ENCODE peak calls at places on chromosomes 6 and 20, in seven cellular contexts. One of them, this sample, is unnamed.

GRCh38 chr6:74735304-74735703 is 470.5 kb downstream of the COL12A1 start:
- DNase-seq in trophoblast cell: peak; percentile 26
- DNase-seq in IMR-90: peak; percentile 93
- DNase-seq in mesendoderm: no peak
- DNase-seq in H1: no peak
- DNase-seq in H9: no peak
- DNase-seq in mesenchymal stem cell: peak; percentile 89
- DNase-seq in this sample: no peak

GRCh38 chr20:59831024-59831900 is 102.2 kb downstream of the SYCP2 start:
- DNase-seq in mesenchymal stem cell: no peak
- DNase-seq in IMR-90: no peak
- DNase-seq in trophoblast cell: no peak
- DNase-seq in H1: peak; percentile 40
- DNase-seq in H9: peak; percentile 33
- DNase-seq in mesendoderm: peak; percentile 8
- DNase-seq in this sample: no peak

GRCh38 chr6:128600397-128600951 is 80.1 kb upstream of the PTPRK start:
- DNase-seq in mesenchymal stem cell: peak; percentile 96
- DNase-seq in trophoblast cell: no peak
- DNase-seq in IMR-90: peak; percentile 95
- DNase-seq in H9: no peak
- DNase-seq in H1: no peak
- DNase-seq in mesendoderm: peak; percentile 76
- DNase-seq in this sample: peak; percentile 6

GRCh38 chr6:97473979-97474378 is 191.0 kb upstream of the MMS22L start:
- DNase-seq in H1: no peak
- DNase-seq in mesendoderm: peak; percentile 35
- DNase-seq in trophoblast cell: no peak
- DNase-seq in mesenchymal stem cell: no peak
- DNase-seq in H9: no peak
- DNase-seq in IMR-90: no peak
- DNase-seq in this sample: no peak

GRCh38 chr6:35016417-35017221 is 124.5 kb downstream of the TCP11 start:
- DNase-seq in trophoblast cell: no peak
- DNase-seq in mesendoderm: no peak
- DNase-seq in H1: no peak
- DNase-seq in IMR-90: peak; percentile 88
- DNase-seq in mesenchymal stem cell: peak; percentile 75
- DNase-seq in H9: no peak
- DNase-seq in this sample: no peak

GRCh38 chr6:46175976-46176375 is 5.2 kb upstream of the ENPP5 start:
- DNase-seq in trophoblast cell: no peak
- DNase-seq in mesendoderm: no peak
- DNase-seq in IMR-90: no peak
- DNase-seq in mesenchymal stem cell: no peak
- DNase-seq in H9: no peak
- DNase-seq in H1: no peak
- DNase-seq in this sample: no peak

GRCh38 chr20:58706150-58706892 is 13.7 kb downstream of the NPEPL1 start:
- DNase-seq in H1: peak; percentile 37
- DNase-seq in IMR-90: no peak
- DNase-seq in mesenchymal stem cell: no peak
- DNase-seq in mesendoderm: no peak
- DNase-seq in H9: no peak
- DNase-seq in trophoblast cell: no peak
- DNase-seq in this sample: no peak

GRCh38 chr20:63217706-63218105 is 1.8 kb upstream of the YTHDF1 start:
- DNase-seq in H1: no peak
- DNase-seq in trophoblast cell: no peak
- DNase-seq in H9: no peak
- DNase-seq in mesendoderm: no peak
- DNase-seq in mesenchymal stem cell: no peak
- DNase-seq in IMR-90: no peak
- DNase-seq in this sample: no peak

GRCh38 chr6:4459032-4459431 is 317.2 kb upstream of the CDYL start:
- DNase-seq in H1: no peak
- DNase-seq in trophoblast cell: peak; percentile 94
- DNase-seq in mesendoderm: peak; percentile 9
- DNase-seq in H9: no peak
- DNase-seq in mesenchymal stem cell: peak; percentile 64
- DNase-seq in IMR-90: peak; percentile 94
- DNase-seq in this sample: no peak

GRCh38 chr6:149766156-149766768 is 16.7 kb downstream of the PCMT1 start:
- DNase-seq in mesendoderm: no peak
- DNase-seq in IMR-90: peak; percentile 61
- DNase-seq in H9: no peak
- DNase-seq in trophoblast cell: no peak
- DNase-seq in H1: no peak
- DNase-seq in mesenchymal stem cell: no peak
- DNase-seq in this sample: no peak

GRCh38 chr6:37077459-37078296 is 72.2 kb downstream of the FGD2 start:
- DNase-seq in mesenchymal stem cell: peak; percentile 84
- DNase-seq in H9: peak; percentile 80
- DNase-seq in IMR-90: peak; percentile 95
- DNase-seq in mesendoderm: peak; percentile 58
- DNase-seq in H1: peak; percentile 72
- DNase-seq in trophoblast cell: peak; percentile 53
- DNase-seq in this sample: no peak

GRCh38 chr6:41723178-41723935 is 12.1 kb downstream of the TFEB start:
- DNase-seq in IMR-90: peak; percentile 91
- DNase-seq in trophoblast cell: peak; percentile 74
- DNase-seq in H1: no peak
- DNase-seq in H9: peak; percentile 53
- DNase-seq in mesendoderm: peak; percentile 65
- DNase-seq in mesenchymal stem cell: peak; percentile 94
- DNase-seq in this sample: no peak

GRCh38 chr6:44674226-44675155 is 287.0 kb downstream of the CDC5L start:
- DNase-seq in H1: no peak
- DNase-seq in mesendoderm: no peak
- DNase-seq in IMR-90: no peak
- DNase-seq in H9: peak; percentile 19
- DNase-seq in mesenchymal stem cell: no peak
- DNase-seq in trophoblast cell: peak; percentile 74
- DNase-seq in this sample: no peak

DNA sequence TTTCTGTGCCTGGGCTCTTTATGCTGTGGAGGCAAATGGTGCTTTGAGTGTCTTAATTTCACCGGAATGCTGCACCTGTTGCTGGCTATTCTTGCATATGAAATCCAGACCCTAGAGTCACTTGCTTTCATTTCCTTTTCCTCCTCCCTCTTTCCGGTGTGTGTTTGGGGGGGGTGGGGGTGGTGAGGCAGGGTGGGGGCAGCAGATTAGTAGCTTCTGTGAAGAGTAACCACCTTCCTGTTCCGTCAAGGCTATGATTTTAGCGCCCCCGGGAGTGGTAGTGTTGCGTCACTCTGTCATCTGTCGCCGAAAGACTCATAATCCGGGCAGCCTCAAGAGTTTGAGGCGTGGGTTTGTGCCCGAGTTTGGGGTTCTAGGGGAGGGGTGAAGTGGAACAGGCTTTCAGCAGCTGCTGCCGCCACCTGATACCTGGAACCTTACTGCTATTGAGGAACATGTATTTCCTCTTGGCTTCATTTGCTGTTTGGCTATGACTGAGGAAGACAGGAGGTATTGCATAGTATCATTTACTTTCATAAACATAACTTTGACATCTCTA is 49.1 kb downstream of the UTRN start:
- DNase-seq in mesendoderm: no peak
- DNase-seq in H9: no peak
- DNase-seq in mesenchymal stem cell: no peak
- DNase-seq in trophoblast cell: no peak
- DNase-seq in IMR-90: no peak
- DNase-seq in H1: peak; percentile 44
- DNase-seq in this sample: no peak
- H2AK5ac ChIP-seq in mesendoderm: no peak overlapping the region
- H2AK5ac ChIP-seq in H9: no peak overlapping the region
- H2AK5ac ChIP-seq in mesenchymal stem cell: no peak overlapping the region
- H2AK5ac ChIP-seq in trophoblast cell: no peak overlapping the region
- H2AK5ac ChIP-seq in IMR-90: no peak overlapping the region
- H2AK5ac ChIP-seq in H1: no peak overlapping the region
- H2AK5ac ChIP-seq in this sample: no peak overlapping the region

GRCh38 chr20:35731862-35732643 is 10.0 kb downstream of the RBM39 start:
- DNase-seq in H1: no peak
- DNase-seq in mesendoderm: no peak
- DNase-seq in mesenchymal stem cell: no peak
- DNase-seq in IMR-90: no peak
- DNase-seq in H9: no peak
- DNase-seq in trophoblast cell: no peak
- DNase-seq in this sample: no peak
- H2AK5ac ChIP-seq in H1: no peak overlapping the region
- H2AK5ac ChIP-seq in mesendoderm: no peak overlapping the region
- H2AK5ac ChIP-seq in mesenchymal stem cell: no peak overlapping the region
- H2AK5ac ChIP-seq in IMR-90: no peak overlapping the region
- H2AK5ac ChIP-seq in H9: no peak overlapping the region
- H2AK5ac ChIP-seq in trophoblast cell: no peak overlapping the region
- H2AK5ac ChIP-seq in this sample: no peak overlapping the region

GRCh38 chr20:54114109-54114508 is 43.7 kb upstream of the BCAS1 start:
- DNase-seq in trophoblast cell: no peak
- DNase-seq in H1: no peak
- DNase-seq in mesenchymal stem cell: no peak
- DNase-seq in mesendoderm: no peak
- DNase-seq in H9: no peak
- DNase-seq in IMR-90: no peak
- DNase-seq in this sample: no peak

GRCh38 chr20:54115172-54115854 is 44.9 kb upstream of the BCAS1 start:
- DNase-seq in H9: no peak
- DNase-seq in mesenchymal stem cell: no peak
- DNase-seq in H1: no peak
- DNase-seq in mesendoderm: no peak
- DNase-seq in trophoblast cell: no peak
- DNase-seq in IMR-90: peak; percentile 28
- DNase-seq in this sample: no peak

GRCh38 chr20:54119744-54120143 is 49.4 kb upstream of the BCAS1 start:
- DNase-seq in H1: no peak
- DNase-seq in mesendoderm: no peak
- DNase-seq in H9: no peak
- DNase-seq in IMR-90: no peak
- DNase-seq in trophoblast cell: no peak
- DNase-seq in mesenchymal stem cell: no peak
- DNase-seq in this sample: no peak

GRCh38 chr20:54118220-54119001 is 48.0 kb upstream of the BCAS1 start:
- DNase-seq in mesenchymal stem cell: no peak
- DNase-seq in trophoblast cell: peak; percentile 87
- DNase-seq in H9: no peak
- DNase-seq in H1: no peak
- DNase-seq in IMR-90: no peak
- DNase-seq in mesendoderm: no peak
- DNase-seq in this sample: no peak

DNA sequence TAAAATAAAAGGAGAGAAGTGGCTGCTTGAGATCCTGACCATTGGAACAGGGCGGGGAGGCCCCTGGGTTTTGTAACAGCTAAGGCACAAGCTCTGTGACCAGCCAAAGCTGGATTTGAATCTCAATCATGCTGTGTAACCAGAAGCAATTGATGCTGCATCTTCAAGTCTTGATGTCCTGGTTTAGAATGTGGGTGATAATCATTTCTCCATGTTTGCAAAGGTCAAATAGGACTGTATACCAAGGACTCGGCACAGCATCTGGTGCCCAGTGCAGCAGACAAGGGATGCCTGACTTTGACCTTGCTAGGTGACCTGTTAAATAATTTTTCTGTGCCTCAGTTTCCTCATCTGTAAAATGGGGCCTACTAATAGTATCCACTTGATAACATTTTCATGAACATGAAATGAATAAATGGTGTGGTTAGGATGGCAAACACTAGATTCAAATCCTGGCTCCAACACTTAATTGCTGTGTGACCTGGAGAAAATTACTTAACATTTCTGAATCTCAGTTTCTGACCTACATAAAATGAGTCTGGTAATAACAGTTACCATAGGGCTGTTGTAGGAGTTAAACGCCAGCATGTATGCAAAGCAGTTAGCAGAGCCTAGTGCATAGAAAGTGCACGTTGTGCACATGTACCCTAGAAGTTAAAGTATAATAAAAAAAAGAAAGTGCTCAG is 46.3 kb upstream of the BCAS1 start:
- DNase-seq in H9: no peak
- DNase-seq in IMR-90: no peak
- DNase-seq in mesenchymal stem cell: no peak
- DNase-seq in mesendoderm: no peak
- DNase-seq in trophoblast cell: no peak
- DNase-seq in H1: no peak
- DNase-seq in this sample: no peak
- H2AK5ac ChIP-seq in H9: no peak overlapping the region
- H2AK5ac ChIP-seq in IMR-90: no peak overlapping the region
- H2AK5ac ChIP-seq in mesenchymal stem cell: no peak overlapping the region
- H2AK5ac ChIP-seq in mesendoderm: no peak overlapping the region
- H2AK5ac ChIP-seq in trophoblast cell: no peak overlapping the region
- H2AK5ac ChIP-seq in H1: no peak overlapping the region
- H2AK5ac ChIP-seq in this sample: no peak overlapping the region

GRCh38 chr20:25459916-25460590 is 52.6 kb downstream of the GINS1 start:
- DNase-seq in mesendoderm: no peak
- DNase-seq in mesenchymal stem cell: no peak
- DNase-seq in H9: no peak
- DNase-seq in IMR-90: no peak
- DNase-seq in trophoblast cell: no peak
- DNase-seq in H1: no peak
- DNase-seq in this sample: no peak
- H2AK5ac ChIP-seq in mesendoderm: no peak overlapping the region
- H2AK5ac ChIP-seq in mesenchymal stem cell: no peak overlapping the region
- H2AK5ac ChIP-seq in H9: no peak overlapping the region
- H2AK5ac ChIP-seq in IMR-90: no peak overlapping the region
- H2AK5ac ChIP-seq in trophoblast cell: no peak overlapping the region
- H2AK5ac ChIP-seq in H1: no peak overlapping the region
- H2AK5ac ChIP-seq in this sample: no peak overlapping the region

DNA sequence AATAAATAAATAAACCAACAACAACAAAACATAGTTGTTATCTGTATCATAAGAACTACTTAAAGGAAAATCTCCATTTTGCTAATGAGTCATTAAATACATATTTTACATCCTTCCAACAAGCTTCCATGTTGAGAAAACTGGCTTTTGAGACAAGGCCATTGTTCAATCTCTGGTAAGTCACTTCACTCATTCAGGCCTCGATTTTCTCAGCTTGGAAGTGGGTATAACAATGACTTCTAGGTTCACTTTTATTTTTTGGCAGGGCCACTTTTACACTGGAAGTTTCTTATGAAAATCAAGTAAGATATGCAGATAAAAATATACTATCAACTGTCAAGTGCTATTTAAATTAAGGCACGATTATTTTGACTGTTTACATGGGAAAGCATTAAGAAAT is 30.0 kb downstream of the WRNIP1 start:
- DNase-seq in H9: no peak
- DNase-seq in H1: no peak
- DNase-seq in trophoblast cell: no peak
- DNase-seq in mesendoderm: no peak
- DNase-seq in mesenchymal stem cell: no peak
- DNase-seq in IMR-90: no peak
- DNase-seq in this sample: no peak
- H2AK5ac ChIP-seq in H9: no peak overlapping the region
- H2AK5ac ChIP-seq in H1: no peak overlapping the region
- H2AK5ac ChIP-seq in trophoblast cell: no peak overlapping the region
- H2AK5ac ChIP-seq in mesendoderm: no peak overlapping the region
- H2AK5ac ChIP-seq in mesenchymal stem cell: no peak overlapping the region
- H2AK5ac ChIP-seq in IMR-90: no peak overlapping the region
- H2AK5ac ChIP-seq in this sample: no peak overlapping the region

This sample was measured in neuronal stem cell.